ENCODE peak calls at places on chromosomes 3 and 15, in seven cellular contexts. C is cardiac muscle cell, X is MM.1S, S is astrocyte, P is gastrocnemius medialis, B is BE2C, N is psoas muscle. Y is an unnamed sample.
A peak's percentile ranks its signal among the peaks of the same experiment; 100 is the strongest.

GRCh38 chr15:101264911-101265641 is 12.2 kb downstream of the SELENOS start:
- DNase-seq in C (peak; percentile 30), X (peak; percentile 92), S (no peak), P (no peak), B (no peak), N (no peak), Y (no peak)

GRCh38 chr15:64044315-64045105 is 1.8 kb downstream of the DAPK2 start:
- DNase-seq in C (no peak), X (no peak), S (no peak), P (no peak), B (no peak), N (no peak), Y (no peak)

GRCh38 chr15:38612159-38612863 is 47.7 kb upstream of the RASGRP1 start:
- DNase-seq in C (no peak), X (no peak), S (no peak), P (no peak), B (no peak), N (no peak), Y (no peak)

GRCh38 chr3:67459796-67460195 is 194.6 kb downstream of the SUCLG2 start:
- DNase-seq in C (no peak), X (no peak), S (no peak), P (no peak), B (no peak), N (no peak), Y (no peak)

GRCh38 chr3:13262493-13263211 is 157.5 kb downstream of the NUP210 start:
- DNase-seq in C (peak; percentile 46), X (no peak), S (no peak), P (no peak), B (no peak), N (peak; percentile 55), Y (no peak)

GRCh38 chr15:82843561-82843960 is 34.1 kb downstream of the WHAMM start:
- DNase-seq in C (no peak), X (no peak), S (no peak), P (no peak), B (no peak), N (no peak), Y (no peak)

GRCh38 chr3:30454636-30455035 is 151.8 kb upstream of the TGFBR2 start:
- DNase-seq in C (no peak), X (no peak), S (no peak), P (no peak), B (no peak), N (peak; percentile 50), Y (no peak)

GRCh38 chr3:17494117-17494809 is 248.2 kb downstream of the TBC1D5 start:
- DNase-seq in C (peak; percentile 38), X (no peak), S (no peak), P (no peak), B (peak; percentile 91), N (no peak), Y (no peak)

GRCh38 chr3:134325106-134325705 is 49.0 kb downstream of the AMOTL2 start:
- DNase-seq in C (no peak), X (no peak), S (peak; percentile 81), P (no peak), B (no peak), N (no peak), Y (no peak)

GRCh38 chr3:180265551-180265950 is 228.8 kb upstream of the PEX5L start:
- DNase-seq in C (no peak), X (peak; percentile 49), S (peak; percentile 75), P (no peak), B (no peak), N (no peak), Y (no peak)

GRCh38 chr15:64503197-64503596 is 42.8 kb downstream of the ZNF609 start:
- DNase-seq in C (peak; percentile 55), X (no peak), S (peak; percentile 55), P (no peak), B (no peak), N (no peak), Y (no peak)

GRCh38 chr3:169666501-169667379 is 3.2 kb upstream of the MECOM start:
- DNase-seq in C (no peak), X (no peak), S (no peak), P (no peak), B (no peak), N (no peak), Y (no peak)
- H3K27me3 ChIP-seq in C (peaks cover 73% of the 10 kb centered on the region), X (peaks cover 64% of the 10 kb centered on the region), S (peaks cover 72% of the 10 kb centered on the region), P (peaks cover 88% of the 10 kb centered on the region), B (peaks cover 93% of the 10 kb centered on the region), N (peaks cover 25% of the 10 kb centered on the region), Y (no peaks in the 10 kb centered on the region)

DNA sequence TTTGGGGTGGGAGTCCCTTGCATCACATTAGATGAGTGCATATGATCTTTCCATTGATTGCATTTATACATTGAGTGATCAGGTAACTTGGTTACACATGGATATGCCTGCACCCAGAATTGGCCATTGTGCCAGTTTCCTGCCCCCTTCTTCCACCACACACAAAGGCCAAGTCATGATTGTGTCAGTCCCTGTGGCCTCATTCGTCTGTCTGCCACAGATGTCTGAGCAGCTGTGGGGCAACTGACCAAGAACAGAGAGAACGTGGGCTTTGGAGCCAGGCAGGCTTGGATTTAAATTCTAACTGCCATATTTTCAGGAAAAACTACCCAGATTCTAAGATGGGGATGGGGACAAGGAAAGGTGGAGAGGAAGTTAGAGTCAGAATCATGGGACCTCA is 27.0 kb downstream of the CCNL1 start:
- DNase-seq in C (no peak), X (no peak), S (no peak), P (peak; percentile 47), B (no peak), N (peak; percentile 61), Y (no peak)
- H3K4me1 ChIP-seq in C (peaks cover 90% of the 10 kb centered on the region), X (peaks cover 62% of the 10 kb centered on the region), S (peaks cover 77% of the 10 kb centered on the region), P (peaks cover 95% of the 10 kb centered on the region), B (no peaks in the 10 kb centered on the region), N (peaks cover 60% of the 10 kb centered on the region), Y (peaks cover 35% of the 10 kb centered on the region)

DNA sequence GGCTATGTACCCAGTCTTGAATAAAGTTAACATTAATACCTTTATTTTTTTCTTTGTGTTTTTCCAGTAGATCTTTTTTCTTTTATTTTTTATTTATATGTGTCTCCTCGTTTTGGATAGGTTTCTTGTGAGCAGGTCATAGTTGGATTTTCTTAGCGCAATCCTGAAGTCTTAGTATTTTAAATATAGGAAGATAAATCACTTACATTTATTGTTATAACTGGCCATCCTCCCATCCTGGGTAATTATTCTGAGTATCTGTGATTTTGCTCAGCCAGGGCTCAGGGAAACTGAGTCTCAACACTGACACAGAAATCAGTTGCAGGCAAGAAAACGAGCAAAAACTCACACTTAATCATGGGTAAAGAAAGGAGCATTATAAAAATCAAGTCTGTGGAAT is 11.6 kb upstream of the SLCO3A1 start:
- DNase-seq in C (no peak), X (no peak), S (no peak), P (no peak), B (no peak), N (no peak), Y (no peak)
- TF ChIP-seq CTCF in C (no peak), X (no peak), S (no peak), P (no peak), B (no peak), N (no peak), Y (no peak)

GRCh38 chr3:50204052-50204803 is 843 bp upstream of the SLC38A3 start:
- DNase-seq in C (no peak), X (no peak), S (no peak), P (no peak), B (no peak), N (no peak), Y (no peak)

GRCh38 chr3:50205719-50206276 is 727 bp downstream of the SLC38A3 start:
- DNase-seq in C (no peak), X (no peak), S (peak; percentile 10), P (peak; percentile 69), B (no peak), N (peak; percentile 81), Y (no peak)

GRCh38 chr3:50203113-50203852 is 1.8 kb upstream of the SLC38A3 start:
- DNase-seq in C (no peak), X (no peak), S (no peak), P (no peak), B (no peak), N (no peak), Y (no peak)

GRCh38 chr3:50207359-50208042 is 2.4 kb downstream of the SLC38A3 start:
- DNase-seq in C (no peak), X (no peak), S (no peak), P (no peak), B (no peak), N (no peak), Y (no peak)

DNA sequence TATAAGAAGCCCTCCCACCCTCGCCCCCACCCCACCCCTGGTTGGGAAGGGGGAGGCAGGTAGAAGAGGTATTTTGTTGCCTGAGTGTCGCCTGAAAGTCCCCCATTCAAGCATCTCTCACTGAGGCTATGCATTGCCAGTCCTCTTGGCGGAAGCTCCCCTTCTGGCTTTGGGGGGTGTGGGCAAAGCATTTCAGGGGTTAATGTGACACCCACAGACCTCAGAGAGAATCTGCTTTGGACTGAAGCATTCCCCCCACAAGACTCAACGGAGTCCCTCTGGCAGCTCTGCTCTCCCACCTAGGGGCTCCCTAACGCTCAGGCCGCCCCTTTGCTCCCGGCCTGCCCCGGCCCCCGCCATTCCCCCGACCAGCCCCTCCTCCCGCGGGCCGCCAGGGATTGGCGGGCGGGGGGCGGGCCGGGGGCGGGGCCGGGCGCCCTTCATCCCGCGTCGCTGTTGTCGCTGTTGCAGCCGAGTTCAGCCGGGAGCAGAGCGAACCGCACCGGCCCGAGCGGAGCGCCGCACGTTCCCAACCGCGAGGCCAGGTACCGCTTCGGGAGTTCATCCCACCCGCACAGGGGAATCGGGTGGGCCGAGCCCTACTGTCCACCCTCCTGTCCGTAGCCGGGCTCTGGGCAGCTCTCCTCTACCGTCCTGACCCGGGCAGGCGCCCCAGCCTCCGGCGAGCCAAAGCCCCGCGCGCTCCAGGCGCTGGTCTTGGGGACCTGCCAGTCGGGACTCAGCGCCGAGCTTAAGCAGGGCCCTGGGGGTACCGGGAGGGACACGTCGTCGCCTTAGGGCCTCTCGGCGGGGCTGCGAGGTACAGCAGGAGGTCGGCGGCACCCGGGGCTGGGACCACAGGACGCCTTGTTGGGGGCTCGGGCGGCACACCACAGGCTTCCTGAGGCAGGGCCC is at the start of gene SLC38A3:
- DNase-seq in C (no peak), X (no peak), S (no peak), P (no peak), B (peak; percentile 56), N (peak; percentile 72), Y (no peak)
- H3K27me3 ChIP-seq in C (peaks cover 8% of the 10 kb centered on the region), X (peaks cover 83% of the 10 kb centered on the region), S (peaks cover 25% of the 10 kb centered on the region), P (no peaks in the 10 kb centered on the region), B (peaks cover 8% of the 10 kb centered on the region), N (no peaks in the 10 kb centered on the region), Y (no peaks in the 10 kb centered on the region)

GRCh38 chr3:160564949-160565441 is 376 bp downstream of the KPNA4 start:
- DNase-seq in C (peak; percentile 68), X (peak; percentile 75), S (peak; percentile 39), P (peak; percentile 38), B (peak; percentile 69), N (peak; percentile 87), Y (no peak)
- H3K4me1 ChIP-seq in C (peaks cover 10% of the 10 kb centered on the region), X (peaks cover 12% of the 10 kb centered on the region), S (peaks cover 16% of the 10 kb centered on the region), P (peaks cover 56% of the 10 kb centered on the region), B (peaks cover 3% of the 10 kb centered on the region), N (peaks cover 57% of the 10 kb centered on the region), Y (peaks cover 43% of the 10 kb centered on the region)

DNA sequence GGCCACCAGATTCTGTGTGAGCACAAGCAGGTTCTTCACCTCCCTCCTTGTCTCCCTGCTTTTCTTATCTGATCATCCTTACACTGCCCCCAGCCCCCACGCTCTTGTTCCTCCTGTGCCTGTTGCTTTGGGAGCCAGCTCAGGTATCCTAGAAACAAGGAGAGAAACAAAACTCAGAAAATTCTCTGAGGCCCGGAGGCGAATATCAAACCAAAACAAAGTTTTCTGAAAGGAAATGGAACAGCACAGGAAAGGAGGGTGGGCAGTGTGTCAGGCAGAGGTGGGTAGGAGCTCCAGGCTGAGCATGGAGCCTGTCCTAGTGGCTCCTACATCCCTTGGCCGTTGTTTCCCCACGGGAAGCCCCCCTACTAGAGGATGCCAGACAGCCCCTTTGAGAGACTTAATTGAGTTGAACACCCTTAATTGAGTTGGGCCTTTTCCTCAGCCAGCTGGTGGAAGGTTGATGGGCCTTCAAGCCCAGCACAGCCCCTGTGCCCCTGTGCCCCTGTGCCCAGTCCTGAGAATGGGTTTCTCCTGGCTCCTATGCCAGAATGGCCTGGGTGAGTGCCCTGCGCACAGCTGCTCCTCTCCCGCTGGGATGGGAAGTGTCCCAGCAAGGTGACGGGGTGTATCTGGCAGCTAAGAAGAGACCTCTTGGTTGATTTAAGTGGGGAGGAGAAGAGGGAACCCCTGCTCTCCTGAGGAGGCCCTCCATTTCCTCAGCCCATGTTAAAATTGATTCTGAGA is 22.8 kb upstream of the JMJD7 start:
- DNase-seq in C (no peak), X (no peak), S (no peak), P (no peak), B (no peak), N (no peak), Y (no peak)
- TF ChIP-seq CTCF in C (no peak), X (no peak), S (no peak), P (no peak), B (no peak), N (no peak), Y (no peak)